ENCODE peak calls at places on chromosomes 13 and 19, in four cellular contexts. F is fibroblast of mammary gland; C is fibroblast of the aortic adventitia; Q is stimulated activated CD4-positive, alpha-beta T cell treated with anti-CD3 and anti-CD28 coated beads, Interleukin-12 subunit alpha, Interleukin-12 subunit beta, amount 100 ng/mL, for 24 hours. T is an unnamed sample.
A peak's percentile ranks its signal among the peaks of the same experiment; 100 is the strongest.

GRCh38 chr19:48798937-48799336 is 11.9 kb downstream of the BCAT2 start:
- DNase-seq in F (no peak), C (no peak), Q (no peak), T (peak; percentile 67)

GRCh38 chr13:27790523-27790922 is 1.8 kb upstream of the GSX1 start:
- DNase-seq in F (no peak), C (no peak), Q (no peak), T (no peak)

GRCh38 chr19:28508666-28509065 is 704.3 kb downstream of the UQCRFS1 start:
- DNase-seq in F (no peak), C (no peak), Q (no peak), T (no peak)

GRCh38 chr19:12800873-12801465 is 631 bp downstream of the PRDX2 start:
- DNase-seq in F (no peak), C (no peak), Q (no peak), T (no peak)

GRCh38 chr13:70394149-70394548 is 285.9 kb upstream of the KLHL1 start:
- DNase-seq in F (no peak), C (no peak), Q (no peak), T (no peak)

GRCh38 chr19:7366701-7367420 is 18.1 kb downstream of the ARHGEF18 start:
- DNase-seq in F (peak; percentile 66), C (peak; percentile 50), Q (no peak), T (no peak)

GRCh38 chr19:32570081-32570785 is 10.8 kb upstream of the PDCD5 start:
- DNase-seq in F (peak; percentile 66), C (peak; percentile 66), Q (peak; percentile 25), T (peak; percentile 18)

GRCh38 chr19:5342573-5343201 is 2.1 kb upstream of the PTPRS start:
- DNase-seq in F (no peak), C (no peak), Q (no peak), T (no peak)

GRCh38 chr19:52734340-52734892 is 428 bp downstream of the ZNF611 start:
- DNase-seq in F (peak; percentile 2), C (peak; percentile 11), Q (no peak), T (no peak)

T was measured in NCI-H2081.